ENCODE peak calls at places on chromosomes 4 and X, in ten cellular contexts. Q is left lung; P is effector memory CD4-positive, alpha-beta T cell; S is tibial nerve; U is left ventricle myocardium inferior; D is A673; L is pancreas; K is GM23248; R is A549; M is colonic mucosa. W is an unnamed sample.

GRCh38 chr4:136383126-136383525 is 1149.2 kb downstream of the PCDH18 start:
- DNase-seq in Q (no peak), P (no peak), S (no peak), U (no peak), D (peak), L (no peak), K (no peak), R (peak), M (no peak), W (no peak)

GRCh38 chr4:111330786-111331185 is 707.9 kb upstream of the PITX2 start:
- DNase-seq in Q (no peak), P (no peak), S (no peak), U (no peak), D (no peak), L (no peak), K (peak), R (no peak), M (no peak), W (no peak)

GRCh38 chrX:147832707-147833348 is 78.9 kb upstream of the FMR1 start:
- DNase-seq in Q (no peak), P (no peak), S (no peak), U (no peak), D (no peak), L (no peak), K (no peak), R (no peak), M (no peak), W (no peak)

GRCh38 chrX:85052636-85053343 is 49.1 kb downstream of the APOOL start:
- DNase-seq in Q (no peak), P (no peak), S (no peak), U (no peak), D (peak), L (no peak), K (peak), R (peak), M (no peak), W (no peak)

GRCh38 chrX:72308566-72309296 is 3.0 kb upstream of the CITED1 start:
- DNase-seq in Q (peak), P (no peak), S (peak), U (peak), D (peak), L (peak), K (peak), R (peak), M (peak), W (peak)

GRCh38 chr4:163070023-163070422 is 96.7 kb downstream of the NAF1 start:
- DNase-seq in Q (no peak), P (no peak), S (no peak), U (no peak), D (no peak), L (no peak), K (no peak), R (no peak), M (no peak), W (no peak)

GRCh38 chr4:149441338-149441737 is 374.3 kb downstream of the IQCM start:
- DNase-seq in Q (no peak), P (no peak), S (no peak), U (no peak), D (peak), L (no peak), K (peak), R (no peak), M (no peak), W (no peak)

GRCh38 chr4:1881709-1882108 is 10.5 kb downstream of the NSD2 start:
- DNase-seq in Q (no peak), P (no peak), S (no peak), U (no peak), D (no peak), L (no peak), K (no peak), R (no peak), M (peak), W (no peak)

GRCh38 chr4:77268108-77268507 is 111.1 kb downstream of the CCNG2 start:
- DNase-seq in Q (no peak), P (no peak), S (no peak), U (no peak), D (no peak), L (no peak), K (no peak), R (no peak), M (no peak), W (no peak)

GRCh38 chrX:145856181-145856580 is 38.6 kb downstream of the SLITRK2 start:
- DNase-seq in Q (no peak), P (no peak), S (no peak), U (no peak), D (no peak), L (no peak), K (no peak), R (no peak), M (no peak), W (no peak)

GRCh38 chrX:72137846-72138455 is 6.2 kb upstream of the RTL5 start:
- DNase-seq in Q (no peak), P (no peak), S (no peak), U (no peak), D (no peak), L (no peak), K (no peak), R (no peak), M (no peak), W (no peak)

DNA sequence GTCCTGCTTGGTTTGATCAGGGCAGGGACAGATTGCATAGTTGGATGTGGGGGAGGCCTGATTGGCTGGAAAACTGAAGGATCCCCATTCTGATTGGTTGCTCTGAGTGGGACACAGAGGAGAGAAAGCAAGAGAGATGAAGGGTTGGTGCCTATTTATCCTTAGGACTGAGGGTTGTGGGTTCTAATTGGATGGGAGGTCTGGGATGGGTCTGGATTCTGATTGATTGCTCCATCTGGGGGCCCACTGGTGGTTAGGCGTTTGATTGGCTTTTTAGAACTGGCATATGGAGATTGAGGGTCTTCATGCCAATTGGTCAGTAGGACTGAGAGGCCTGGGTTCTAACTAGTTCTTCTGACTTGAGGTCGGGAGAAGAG is 644 bp upstream of the EBP start:
- DNase-seq in Q (peak), P (no peak), S (no peak), U (no peak), D (peak), L (no peak), K (no peak), R (no peak), M (no peak), W (no peak)
- H3K4me3 ChIP-seq in Q (peak), P (peak), S (peak), U (peak), D (peak), L (no peak), K (peak), R (peak), M (peak), W (no peak)

GRCh38 chr4:94408549-94409374 is 43.0 kb upstream of the PDLIM5 start:
- DNase-seq in Q (no peak), P (no peak), S (no peak), U (no peak), D (peak), L (no peak), K (peak), R (no peak), M (no peak), W (no peak)

GRCh38 chr4:94409947-94410346 is 41.8 kb upstream of the PDLIM5 start:
- DNase-seq in Q (no peak), P (no peak), S (no peak), U (no peak), D (peak), L (no peak), K (peak), R (no peak), M (no peak), W (no peak)

GRCh38 chr4:94407846-94408245 is 43.9 kb upstream of the PDLIM5 start:
- DNase-seq in Q (no peak), P (no peak), S (no peak), U (no peak), D (peak), L (no peak), K (peak), R (no peak), M (no peak), W (no peak)

GRCh38 chr4:94410678-94411206 is 41.0 kb upstream of the PDLIM5 start:
- DNase-seq in Q (no peak), P (no peak), S (peak), U (peak), D (peak), L (no peak), K (peak), R (peak), M (no peak), W (peak)

DNA sequence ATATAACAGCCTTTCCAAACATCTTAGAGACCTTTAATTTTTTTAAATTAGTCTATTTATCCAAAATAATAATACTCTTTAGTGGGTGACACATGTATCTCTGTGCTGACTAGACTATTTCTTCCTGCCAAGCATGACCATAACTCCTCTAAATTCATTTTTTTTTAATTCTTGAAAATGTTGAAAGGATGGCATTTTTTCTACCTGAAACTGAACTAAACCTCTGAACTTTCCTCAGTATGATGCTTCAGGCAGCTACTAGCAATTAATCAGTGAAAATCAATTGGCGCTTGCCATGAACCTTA is 42.4 kb upstream of the PDLIM5 start:
- DNase-seq in Q (no peak), P (no peak), S (no peak), U (no peak), D (no peak), L (no peak), K (no peak), R (no peak), M (no peak), W (no peak)
- H3K27ac ChIP-seq in Q (no peak), P (no peak), S (peak), U (peak), D (peak), L (no peak), K (peak), R (peak), M (no peak), W (peak)

GRCh38 chr4:140236649-140237160 is 82.7 kb upstream of the MAML3 start:
- DNase-seq in Q (no peak), P (no peak), S (no peak), U (no peak), D (no peak), L (no peak), K (peak), R (no peak), M (no peak), W (no peak)

GRCh38 chr4:140239311-140239710 is 85.3 kb upstream of the MAML3 start:
- DNase-seq in Q (no peak), P (no peak), S (no peak), U (no peak), D (no peak), L (no peak), K (no peak), R (no peak), M (no peak), W (no peak)

GRCh38 chr4:140240237-140240636 is 86.3 kb upstream of the MAML3 start:
- DNase-seq in Q (no peak), P (no peak), S (no peak), U (no peak), D (no peak), L (no peak), K (no peak), R (no peak), M (no peak), W (no peak)

GRCh38 chr4:140237616-140238352 is 83.8 kb upstream of the MAML3 start:
- DNase-seq in Q (peak), P (no peak), S (peak), U (peak), D (peak), L (no peak), K (peak), R (no peak), M (peak), W (peak)

GRCh38 chr4:140238353-140239041 is 84.5 kb upstream of the MAML3 start:
- DNase-seq in Q (peak), P (no peak), S (peak), U (peak), D (peak), L (peak), K (peak), R (no peak), M (peak), W (peak)
- H3K4me3 ChIP-seq in Q (no peak), P (no peak), S (peak), U (peak), D (no peak), L (no peak), K (peak), R (no peak), M (no peak), W (no peak)

GRCh38 chr4:8114456-8115202 is 44.0 kb downstream of the ABLIM2 start:
- DNase-seq in Q (no peak), P (no peak), S (no peak), U (no peak), D (no peak), L (no peak), K (no peak), R (no peak), M (peak), W (no peak)
- H3K27ac ChIP-seq in Q (no peak), P (no peak), S (peak), U (peak), D (no peak), L (no peak), K (no peak), R (no peak), M (peak), W (peak)

GRCh38 chr4:95546866-95547707 is 1.7 kb downstream of the UNC5C start:
- DNase-seq in Q (no peak), P (no peak), S (no peak), U (no peak), D (no peak), L (no peak), K (peak), R (no peak), M (no peak), W (no peak)

GRCh38 chr4:95548738-95549245 is at the start of gene UNC5C:
- DNase-seq in Q (peak), P (no peak), S (peak), U (peak), D (no peak), L (no peak), K (peak), R (peak), M (peak), W (peak)

GRCh38 chr4:95546236-95546635 is 2.5 kb downstream of the UNC5C start:
- DNase-seq in Q (no peak), P (no peak), S (no peak), U (no peak), D (no peak), L (no peak), K (no peak), R (no peak), M (no peak), W (no peak)

GRCh38 chr4:95549246-95550138 is 719 bp upstream of the UNC5C start:
- DNase-seq in Q (no peak), P (no peak), S (peak), U (peak), D (no peak), L (peak), K (peak), R (peak), M (peak), W (peak)

GRCh38 chr4:95547708-95548471 is 883 bp downstream of the UNC5C start:
- DNase-seq in Q (no peak), P (no peak), S (no peak), U (peak), D (no peak), L (no peak), K (peak), R (no peak), M (peak), W (peak)
- H3K4me3 ChIP-seq in Q (peak), P (no peak), S (peak), U (peak), D (peak), L (no peak), K (peak), R (peak), M (peak), W (peak)

W was measured in heart right ventricle.